ENCODE peak calls at places on chromosomes 6 and 20, in nine cellular contexts. L is NT2/D1; R is activated gamma-delta T cell treated with anti-CD3 and anti-CD28 coated beads, Interleukin-2, amount 50 U/mL, for 16 hours; N is HEK293T; B is mammary epithelial cell; U is GM20000; C is NCI-H1092; Q is AG08395; F is heart left ventricle. S is an unnamed sample.

GRCh38 chr20:56566621-56567020 is 33.6 kb downstream of the FAM209B start:
- DNase-seq in F (no peak), B (no peak), C (no peak), N (peak; percentile 17), R (no peak), U (no peak), Q (no peak), L (no peak), S (no peak)

GRCh38 chr6:110337481-110337880 is 20.7 kb downstream of the METTL24 start:
- DNase-seq in U (no peak), C (no peak), B (no peak), N (no peak), F (no peak), R (no peak), L (no peak), Q (peak; percentile 33), S (no peak)

GRCh38 chr20:8616792-8617191 is 452.1 kb upstream of the PLCB4 start:
- DNase-seq in Q (no peak), F (no peak), U (no peak), B (no peak), C (no peak), N (no peak), R (no peak), L (no peak), S (no peak)

GRCh38 chr20:23160536-23161243 is 74.6 kb upstream of the CD93 start:
- DNase-seq in Q (no peak), R (no peak), L (peak; percentile 13), U (no peak), B (peak; percentile 28), N (no peak), F (no peak), C (no peak), S (no peak)

GRCh38 chr6:154292855-154293519 is 63.6 kb downstream of the IPCEF1 start:
- DNase-seq in L (no peak), C (no peak), F (no peak), U (no peak), Q (peak; percentile 66), N (no peak), R (no peak), B (peak; percentile 52), S (peak; percentile 31)

GRCh38 chr20:41380551-41381262 is 14.1 kb upstream of the EMILIN3 start:
- DNase-seq in U (no peak), R (no peak), N (no peak), Q (no peak), F (no peak), B (no peak), L (no peak), C (no peak), S (no peak)

GRCh38 chr6:136656121-136656520 is 105.9 kb upstream of the MAP7 start:
- DNase-seq in C (no peak), F (no peak), U (no peak), R (no peak), Q (no peak), N (no peak), B (no peak), L (no peak), S (no peak)

GRCh38 chr20:43590036-43590391 is 723 bp upstream of the IFT52 start:
- DNase-seq in C (no peak), B (no peak), N (peak; percentile 27), F (no peak), Q (no peak), U (peak; percentile 38), R (no peak), L (no peak), S (no peak)

GRCh38 chr20:15320941-15321340 is 983.5 kb upstream of the FLRT3 start:
- DNase-seq in N (no peak), F (no peak), R (no peak), L (no peak), B (peak; percentile 74), Q (peak; percentile 42), U (no peak), C (no peak), S (no peak)

GRCh38 chr20:44683263-44684046 is 31.7 kb upstream of the CCN5 start:
- DNase-seq in U (peak; percentile 84), L (peak; percentile 79), F (no peak), C (peak; percentile 68), R (peak; percentile 20), N (peak; percentile 76), B (peak; percentile 58), Q (peak; percentile 71), S (no peak)

GRCh38 chr20:49408705-49409104 is 73.8 kb downstream of the KCNB1 start:
- DNase-seq in Q (no peak), C (no peak), L (no peak), F (no peak), N (no peak), U (no peak), B (no peak), R (no peak), S (no peak)

GRCh38 chr6:42159431-42160024 is 13.6 kb upstream of the GUCA1A start:
- DNase-seq in Q (no peak), F (no peak), L (no peak), R (no peak), N (no peak), B (no peak), U (no peak), C (no peak), S (no peak)

GRCh38 chr20:49892260-49893216 is 22.8 kb downstream of the SPATA2 start:
- DNase-seq in B (no peak), N (no peak), Q (no peak), R (no peak), F (peak; percentile 62), L (no peak), U (no peak), C (no peak), S (no peak)

GRCh38 chr6:20946037-20946436 is 411.8 kb downstream of the CDKAL1 start:
- DNase-seq in Q (peak; percentile 20), R (no peak), B (peak; percentile 85), N (no peak), L (no peak), C (no peak), U (peak; percentile 32), F (no peak), S (peak; percentile 14)

GRCh38 chr6:111720931-111721496 is 115.3 kb upstream of the TRAF3IP2 start:
- DNase-seq in L (no peak), C (no peak), B (no peak), N (no peak), Q (no peak), R (no peak), U (no peak), F (no peak), S (no peak)

GRCh38 chr6:18507018-18507415 is 119.9 kb downstream of the RNF144B start:
- DNase-seq in N (no peak), U (no peak), Q (no peak), F (no peak), R (no peak), C (peak; percentile 34), L (no peak), B (no peak), S (no peak)

GRCh38 chr6:168270274-168271174 is 49.1 kb downstream of the DACT2 start:
- DNase-seq in L (no peak), R (no peak), B (no peak), U (no peak), N (no peak), C (no peak), F (no peak), Q (no peak), S (no peak)

GRCh38 chr6:67131827-67132226 is 1424.8 kb upstream of the EYS start:
- DNase-seq in Q (no peak), N (no peak), L (no peak), B (no peak), R (no peak), C (no peak), U (no peak), F (no peak), S (no peak)

GRCh38 chr6:42361036-42361435 is 90.7 kb downstream of the TRERF1 start:
- DNase-seq in N (no peak), B (no peak), C (no peak), Q (no peak), U (no peak), F (no peak), R (no peak), L (no peak), S (no peak)

GRCh38 chr6:53543341-53544010 is 1.4 kb downstream of the GCLC start:
- DNase-seq in U (no peak), N (no peak), B (no peak), F (no peak), L (no peak), Q (no peak), C (no peak), R (no peak), S (no peak)

GRCh38 chr20:64083380-64084208 is 604 bp downstream of the LKAAEAR1 start:
- DNase-seq in L (peak; percentile 64), B (peak; percentile 51), F (peak; percentile 79), U (peak; percentile 88), N (peak; percentile 79), Q (peak; percentile 77), C (peak; percentile 54), R (peak; percentile 46), S (peak; percentile 31)